ENCODE peak calls at places on chromosome 17, in five cellular contexts. N is stomach; D is choroid plexus epithelial cell; F is foreskin fibroblast; O is CD8-positive, alpha-beta T cell. K is an unnamed sample.

GRCh38 chr17:45129940-45130639 is 2.2 kb downstream of the PLCD3 start:
- DNase-seq in O (no peak), N (peak), F (no peak), D (no peak), K (no peak)

GRCh38 chr17:57355090-57355859 is 99.0 kb downstream of the MSI2 start:
- DNase-seq in F (no peak), N (peak), D (peak), O (no peak), K (no peak)

GRCh38 chr17:45077643-45078042 is 16.5 kb downstream of the NMT1 start:
- DNase-seq in N (no peak), D (no peak), O (no peak), F (no peak), K (peak)

GRCh38 chr17:40553694-40554534 is 11.4 kb downstream of the CCR7 start:
- DNase-seq in F (peak), N (peak), D (peak), O (no peak), K (peak)

GRCh38 chr17:42457107-42457787 is 1.4 kb upstream of the ATP6V0A1 start:
- DNase-seq in N (no peak), O (no peak), D (peak), F (no peak), K (peak)

GRCh38 chr17:71251936-71252335 is 868.9 kb upstream of the SOX9 start:
- DNase-seq in O (no peak), D (peak), F (peak), N (no peak), K (no peak)

GRCh38 chr17:78381601-78382168 is 3.2 kb downstream of the PGS1 start:
- DNase-seq in F (no peak), O (peak), D (no peak), N (no peak), K (peak)

GRCh38 chr17:57078274-57078673 is 6.8 kb upstream of the AKAP1 start:
- DNase-seq in N (no peak), F (no peak), D (no peak), O (no peak), K (no peak)

GRCh38 chr17:58666858-58667267 is 25.0 kb downstream of the TEX14 start:
- DNase-seq in O (peak), N (peak), F (peak), D (peak), K (peak)

GRCh38 chr17:53058031-53058430 is 764.7 kb upstream of the KIF2B start:
- DNase-seq in D (peak), O (no peak), N (no peak), F (no peak), K (no peak)

GRCh38 chr17:57210224-57210553 is 46.1 kb upstream of the MSI2 start:
- DNase-seq in F (peak), D (no peak), O (no peak), N (no peak), K (no peak)

GRCh38 chr17:48100160-48100559 is 1.1 kb downstream of the CBX1 start:
- DNase-seq in O (no peak), F (peak), N (no peak), D (peak), K (peak)

GRCh38 chr17:43212641-43213490 is 1.2 kb downstream of the TMEM106A start:
- DNase-seq in F (no peak), D (peak), N (no peak), O (no peak), K (peak)

GRCh38 chr17:58412910-58413630 is 4.3 kb downstream of the RNF43 start:
- DNase-seq in F (no peak), N (no peak), D (peak), O (no peak), K (peak)

GRCh38 chr17:57350266-57350665 is 93.9 kb downstream of the MSI2 start:
- DNase-seq in O (no peak), N (no peak), D (no peak), F (peak), K (no peak)

GRCh38 chr17:56510554-56511342 is 82.8 kb upstream of the NOG start:
- DNase-seq in F (no peak), O (no peak), N (no peak), D (no peak), K (no peak)

DNA sequence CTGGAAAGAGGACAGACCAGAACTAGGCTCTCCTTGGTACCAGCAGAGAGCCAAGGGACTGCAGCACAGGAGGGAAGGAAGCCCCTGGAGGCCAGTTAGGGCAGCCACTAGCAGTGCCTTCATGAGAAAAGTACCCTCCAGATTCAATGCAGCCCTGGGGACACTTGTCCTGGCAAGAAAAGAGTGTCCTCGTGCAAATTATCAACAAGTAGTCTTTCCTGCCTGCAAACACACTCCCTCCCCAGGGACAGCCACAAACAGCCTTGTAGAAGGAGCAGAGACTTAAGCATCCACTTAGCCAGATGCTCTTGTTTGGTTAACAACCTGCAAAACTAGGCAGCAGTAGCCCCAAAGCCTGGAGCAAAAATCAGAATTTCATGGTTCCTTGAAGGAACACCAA is 24.3 kb downstream of the CENPV start:
- DNase-seq in O (no peak), N (no peak), F (peak), D (no peak), K (no peak)
- TF ChIP-seq CTCF in O (no peak), N (no peak), F (no peak), D (peak), K (peak)

GRCh38 chr17:64448665-64449512 is at the start of gene MILR1:
- DNase-seq in D (peak), F (peak), O (no peak), N (no peak), K (peak)
- H3K4me3 ChIP-seq in D (no peak), F (no peak), O (no peak), N (no peak), K (peak)

DNA sequence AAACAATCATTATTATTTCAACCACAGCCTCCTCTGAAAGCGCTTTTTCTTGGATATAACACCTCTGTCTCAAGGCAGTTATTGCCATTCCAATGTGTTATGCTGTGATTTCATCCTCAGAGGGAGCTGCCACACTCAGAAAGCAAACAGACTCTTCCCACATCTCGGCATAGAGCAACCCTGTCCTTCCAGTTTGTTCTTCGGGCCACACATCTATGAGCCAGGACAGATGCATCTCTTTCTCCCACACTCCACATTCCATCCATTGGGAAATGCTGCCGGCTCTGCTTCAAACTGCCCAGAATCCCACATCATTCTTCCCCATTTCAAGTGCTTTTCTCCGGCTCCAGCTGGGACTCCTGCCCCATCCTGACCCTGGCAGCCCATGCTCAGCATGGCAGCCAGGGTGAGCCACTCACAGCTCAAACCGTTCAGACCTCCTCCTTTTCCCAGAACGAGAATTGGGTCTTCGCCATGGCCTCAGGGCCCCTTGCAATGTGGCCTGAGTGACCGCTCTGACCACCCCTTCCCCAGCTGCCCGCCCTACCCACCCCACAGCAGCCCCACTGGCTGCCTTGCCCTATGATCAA is 132.8 kb upstream of the SDK2 start:
- DNase-seq in O (no peak), D (no peak), F (no peak), N (no peak), K (peak)
- TF ChIP-seq CTCF in O (no peak), D (no peak), F (no peak), N (no peak), K (no peak)

DNA sequence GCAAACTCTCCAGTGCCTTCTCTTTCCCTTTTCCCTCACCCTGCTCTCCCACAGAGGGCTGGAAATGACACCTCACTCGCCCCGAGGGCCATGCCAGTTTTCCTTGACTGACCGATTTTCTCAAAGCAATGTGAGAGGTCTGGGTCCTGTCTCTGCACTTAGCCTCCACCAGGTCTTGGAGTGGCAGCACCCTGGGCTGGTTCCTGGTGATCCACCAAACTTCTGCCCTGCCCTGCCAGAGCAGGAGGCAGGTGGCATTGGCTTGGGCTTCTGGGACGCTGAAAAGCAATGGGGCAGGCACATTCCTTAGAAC is 97.5 kb downstream of the RAB11FIP4 start:
- DNase-seq in N (peak), O (no peak), D (no peak), F (no peak), K (no peak)
- H3K4me3 ChIP-seq in N (peak), O (peak), D (no peak), F (no peak), K (no peak)